ENCODE peak calls at places on chromosomes 13 and 19, in six cellular contexts. A is fibroblast of lung, J is HCT116, L is H9, W is SK-N-SH, R is GM12878. T is an unnamed sample.

GRCh38 chr13:83221813-83222241 is 660.4 kb downstream of the SLITRK1 start:
- DNase-seq in A (peak), J (no peak), L (no peak), W (no peak), R (no peak), T (no peak)

GRCh38 chr13:97333983-97334382 is 100.0 kb upstream of the RAP2A start:
- DNase-seq in A (peak), J (no peak), L (no peak), W (no peak), R (no peak), T (no peak)

GRCh38 chr19:49490287-49491029 is 3.0 kb downstream of the RPL13A start:
- DNase-seq in A (no peak), J (no peak), L (peak), W (no peak), R (no peak), T (peak)

GRCh38 chr19:15779756-15780476 is 7.5 kb upstream of the OR10H5 start:
- DNase-seq in A (peak), J (no peak), L (no peak), W (no peak), R (no peak), T (no peak)

GRCh38 chr19:7088999-7089398 is 19.5 kb downstream of the ZNF557 start:
- DNase-seq in A (no peak), J (no peak), L (no peak), W (no peak), R (no peak), T (no peak)

GRCh38 chr19:34881982-34882381 is 44.7 kb upstream of the ZNF30 start:
- DNase-seq in A (no peak), J (no peak), L (no peak), W (no peak), R (no peak), T (no peak)

GRCh38 chr13:107928762-107929161 is 286.6 kb downstream of the LIG4 start:
- DNase-seq in A (no peak), J (no peak), L (no peak), W (no peak), R (no peak), T (no peak)

GRCh38 chr13:95437561-95437960 is 115.0 kb upstream of the CLDN10 start:
- DNase-seq in A (peak), J (no peak), L (no peak), W (no peak), R (no peak), T (no peak)

GRCh38 chr13:108755084-108755483 is 125.7 kb downstream of the MYO16 start:
- DNase-seq in A (no peak), J (no peak), L (no peak), W (no peak), R (no peak), T (no peak)

GRCh38 chr19:34504809-34505291 is 23.3 kb downstream of the WTIP start:
- DNase-seq in A (no peak), J (no peak), L (no peak), W (peak), R (no peak), T (no peak)

GRCh38 chr13:50592412-50593145 is 250.9 kb downstream of the DLEU7 start:
- DNase-seq in A (peak), J (no peak), L (no peak), W (no peak), R (no peak), T (no peak)

GRCh38 chr13:43848250-43848649 is 31.3 kb downstream of the CCDC122 start:
- DNase-seq in A (peak), J (no peak), L (no peak), W (no peak), R (no peak), T (no peak)

GRCh38 chr19:1648926-1649541 is 3.4 kb downstream of the TCF3 start:
- DNase-seq in A (peak), J (no peak), L (no peak), W (no peak), R (no peak), T (peak)

GRCh38 chr13:48644141-48644540 is 9.6 kb upstream of the CYSLTR2 start:
- DNase-seq in A (no peak), J (no peak), L (no peak), W (no peak), R (no peak), T (no peak)

GRCh38 chr19:38508507-38508906 is 75.0 kb downstream of the RYR1 start:
- DNase-seq in A (no peak), J (no peak), L (no peak), W (no peak), R (no peak), T (no peak)

GRCh38 chr19:13143135-13143534 is 7.0 kb downstream of the STX10 start:
- DNase-seq in A (peak), J (no peak), L (no peak), W (no peak), R (no peak), T (no peak)

GRCh38 chr13:76874466-76874865 is 11.7 kb downstream of the KCTD12 start:
- DNase-seq in A (no peak), J (no peak), L (no peak), W (no peak), R (no peak), T (no peak)

GRCh38 chr19:961866-962620 is 22.1 kb upstream of the WDR18 start:
- DNase-seq in A (peak), J (no peak), L (no peak), W (no peak), R (no peak), T (no peak)

GRCh38 chr13:26946675-26947342 is 186.2 kb upstream of the GPR12 start:
- DNase-seq in A (peak), J (peak), L (no peak), W (peak), R (peak), T (peak)

GRCh38 chr13:38783992-38784875 is 97.4 kb downstream of the FREM2 start:
- DNase-seq in A (peak), J (no peak), L (no peak), W (no peak), R (no peak), T (no peak)

DNA sequence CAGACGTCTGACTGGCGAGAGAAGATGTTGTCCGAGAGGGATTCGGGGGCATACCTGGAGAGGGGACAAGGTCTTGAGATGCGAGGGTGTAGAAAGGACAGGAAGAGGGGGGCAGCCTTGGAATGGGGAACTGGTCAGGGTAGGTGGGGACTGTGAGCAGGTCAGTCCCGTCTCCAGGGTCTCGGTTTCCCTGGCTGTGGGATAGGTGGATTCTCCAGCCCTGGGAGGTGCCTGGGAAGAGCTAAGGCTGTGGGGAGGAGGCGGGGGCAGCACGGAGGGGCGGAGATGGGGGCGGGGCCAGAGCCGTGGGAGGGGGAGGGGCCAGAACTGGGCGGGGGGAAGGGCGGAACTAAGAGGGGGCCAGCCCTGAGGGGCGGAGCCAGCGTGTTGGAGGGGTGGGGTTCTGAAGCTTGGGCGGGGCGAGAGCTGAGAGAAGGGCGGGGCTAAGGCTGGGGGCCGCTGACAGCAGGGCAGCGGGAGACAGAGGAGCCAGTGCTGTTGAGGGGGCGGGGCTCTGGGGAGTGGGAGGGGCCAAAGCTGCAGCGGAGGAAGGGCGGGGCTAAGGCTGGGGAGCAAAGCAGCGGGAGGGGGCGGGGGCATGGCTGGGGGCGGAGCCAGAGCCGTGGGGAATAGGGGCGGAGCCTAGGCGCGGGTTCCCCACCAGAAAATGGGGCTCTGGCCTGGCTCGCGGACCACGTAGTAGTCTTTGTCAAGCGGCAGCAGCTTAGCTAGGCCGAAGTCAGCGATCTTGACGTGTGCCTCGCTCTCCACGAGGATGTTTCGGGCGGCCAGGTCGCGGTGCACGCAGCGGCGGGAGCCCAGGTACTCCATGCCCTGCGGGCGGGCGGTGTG is 9.5 kb upstream of the INSL3 start:
- DNase-seq in A (peak), J (peak), L (peak), W (peak), R (no peak), T (peak)
- H2AFZ ChIP-seq in A (no peak), J (no peak), L (peak), W (peak), R (no peak), T (no peak)

GRCh38 chr13:20119960-20120359 is 40.9 kb downstream of the GJA3 start:
- DNase-seq in A (no peak), J (no peak), L (no peak), W (no peak), R (no peak), T (no peak)
- H3K9ac ChIP-seq in A (no peak), J (no peak), L (peak), W (no peak), R (no peak), T (no peak)

GRCh38 chr19:29625316-29625715 is 19.2 kb downstream of the POP4 start:
- DNase-seq in A (no peak), J (no peak), L (no peak), W (no peak), R (no peak), T (no peak)
- H2AFZ ChIP-seq in A (no peak), J (no peak), L (no peak), W (no peak), R (no peak), T (no peak)

GRCh38 chr19:36121486-36122124 is 6.3 kb downstream of the TBCB start:
- DNase-seq in A (no peak), J (no peak), L (no peak), W (peak), R (no peak), T (no peak)
- H3K9ac ChIP-seq in A (no peak), J (no peak), L (no peak), W (no peak), R (no peak), T (no peak)

DNA sequence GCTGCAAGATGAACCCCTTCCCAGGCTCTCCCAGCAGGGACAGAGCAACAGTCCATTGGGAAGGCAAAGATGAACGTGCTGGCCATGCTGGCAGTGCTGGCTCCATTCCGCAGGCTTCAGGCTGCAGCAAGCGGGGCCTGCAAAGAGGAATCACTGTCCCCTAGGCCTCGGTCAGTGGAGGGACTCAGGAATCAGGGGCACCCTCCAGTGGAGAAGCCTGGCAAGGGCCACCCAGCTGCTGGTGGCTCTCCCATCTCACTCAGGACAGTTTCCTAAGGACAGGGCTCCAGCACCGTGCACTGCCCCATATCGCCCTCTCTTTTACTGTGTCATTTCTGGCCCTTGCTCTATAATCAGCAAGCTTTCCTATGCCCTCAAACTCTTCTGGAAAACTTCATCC is 498.6 kb downstream of the EFNB2 start:
- DNase-seq in A (no peak), J (peak), L (peak), W (peak), R (no peak), T (no peak)
- H2AFZ ChIP-seq in A (no peak), J (no peak), L (no peak), W (no peak), R (no peak), T (no peak)

DNA sequence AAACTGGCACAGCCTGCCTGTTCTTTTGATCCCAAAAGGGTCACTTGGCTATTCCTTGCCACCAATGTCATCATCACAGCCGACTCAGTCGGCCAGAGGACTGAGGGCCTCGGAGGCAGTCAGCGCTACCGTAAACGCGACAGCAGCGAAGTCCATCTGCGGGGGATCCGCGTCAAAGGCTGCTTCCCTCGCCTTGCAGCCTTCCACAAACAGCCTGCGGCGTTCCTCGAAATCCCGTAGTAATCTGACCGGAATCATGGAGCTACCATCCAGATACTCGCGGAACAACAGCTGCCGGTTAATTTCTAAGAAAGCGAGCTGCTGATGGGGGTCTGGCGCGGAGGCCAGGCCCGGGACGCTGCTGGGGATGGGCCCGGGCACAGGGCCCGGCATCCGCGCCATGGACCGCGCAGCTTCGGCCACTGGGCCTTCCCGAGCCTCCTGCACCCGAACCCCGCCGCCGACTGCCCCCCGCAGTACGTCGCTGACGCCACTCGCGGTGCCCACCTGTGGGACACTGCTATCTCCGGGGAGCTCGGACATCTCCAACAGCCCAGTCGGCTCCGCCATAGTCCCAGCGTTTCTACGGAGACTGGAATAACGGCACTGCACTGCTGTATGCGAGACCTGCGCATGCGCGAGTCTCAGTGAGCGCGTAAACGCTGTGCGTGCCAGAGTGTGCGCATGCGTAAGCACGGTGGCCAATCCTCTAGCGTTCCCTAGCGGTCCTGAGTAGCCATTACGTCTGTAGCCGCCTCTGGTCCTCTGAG is at the start of gene EID2B:
- DNase-seq in A (peak), J (peak), L (peak), W (peak), R (peak), T (peak)
- H3K9ac ChIP-seq in A (peak), J (peak), L (peak), W (peak), R (peak), T (peak)

GRCh38 chr19:46014534-46014933 is 8.3 kb downstream of the PGLYRP1 start:
- DNase-seq in A (no peak), J (no peak), L (no peak), W (no peak), R (no peak), T (no peak)
- H2AFZ ChIP-seq in A (no peak), J (no peak), L (no peak), W (no peak), R (no peak), T (no peak)

GRCh38 chr13:21034602-21035190 is 26.7 kb downstream of the LATS2 start:
- DNase-seq in A (peak), J (no peak), L (peak), W (no peak), R (no peak), T (no peak)
- H3K9ac ChIP-seq in A (no peak), J (no peak), L (no peak), W (no peak), R (no peak), T (no peak)

DNA sequence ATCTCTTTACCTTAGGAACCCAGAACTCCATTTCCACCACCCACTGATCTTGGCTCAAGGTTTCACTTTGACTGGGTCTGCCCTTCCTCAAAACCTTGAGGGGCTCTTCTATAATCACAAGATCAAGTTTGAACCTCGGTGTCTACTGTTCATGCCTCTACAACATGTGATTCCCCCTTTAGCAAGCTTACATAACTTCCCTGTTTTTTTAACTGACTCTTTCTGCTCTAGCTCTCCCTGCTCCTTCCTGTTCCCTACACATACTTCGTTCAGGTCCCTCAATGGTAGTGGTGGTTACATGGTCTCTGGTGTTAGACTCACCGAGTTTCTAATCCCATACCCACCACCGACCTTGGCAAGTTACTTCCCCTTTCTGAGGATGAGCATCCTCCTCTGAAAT is 26.7 kb downstream of the CEACAM8 start:
- DNase-seq in A (no peak), J (no peak), L (no peak), W (no peak), R (no peak), T (no peak)
- H2AFZ ChIP-seq in A (no peak), J (no peak), L (no peak), W (no peak), R (no peak), T (no peak)

GRCh38 chr13:112583592-112584277 is 4.2 kb downstream of the TUBGCP3 start:
- DNase-seq in A (no peak), J (no peak), L (no peak), W (no peak), R (no peak), T (peak)
- H3K9ac ChIP-seq in A (no peak), J (no peak), L (no peak), W (no peak), R (peak), T (peak)